ENCODE peak calls at places on chromosomes 13 and 19, in four cellular contexts. R is tibial nerve, Q is ovary, V is body of pancreas. N is an unnamed sample.

GRCh38 chr13:91805605-91806004 is 407.2 kb downstream of the GPC5 start:
- DNase-seq in R (no peak), Q (no peak), V (no peak), N (no peak)

GRCh38 chr19:41367848-41368301 is 3.9 kb upstream of the B9D2 start:
- DNase-seq in R (no peak), Q (no peak), V (peak), N (no peak)

GRCh38 chr13:44969858-44970484 is 19.3 kb downstream of the NUFIP1 start:
- DNase-seq in R (no peak), Q (no peak), V (no peak), N (no peak)

GRCh38 chr13:103539265-103539664 is 473.0 kb upstream of the SLC10A2 start:
- DNase-seq in R (no peak), Q (no peak), V (no peak), N (no peak)

GRCh38 chr19:49749771-49750170 is 13.3 kb downstream of the TSKS start:
- DNase-seq in R (no peak), Q (no peak), V (no peak), N (no peak)

GRCh38 chr19:32041681-32042292 is 303.6 kb upstream of the ZNF507 start:
- DNase-seq in R (no peak), Q (peak), V (peak), N (no peak)

GRCh38 chr13:40221460-40222201 is 444.8 kb downstream of the FOXO1 start:
- DNase-seq in R (no peak), Q (peak), V (peak), N (no peak)

GRCh38 chr13:58587183-58587582 is 955.6 kb downstream of the PCDH17 start:
- DNase-seq in R (no peak), Q (no peak), V (no peak), N (no peak)

GRCh38 chr13:101408154-101408553 is 8.2 kb downstream of the NALCN start:
- DNase-seq in R (no peak), Q (no peak), V (no peak), N (no peak)

GRCh38 chr19:10362259-10362658 is 18.1 kb downstream of the TYK2 start:
- DNase-seq in R (no peak), Q (no peak), V (no peak), N (no peak)

GRCh38 chr19:7497292-7497691 is 8.5 kb upstream of the PEX11G start:
- DNase-seq in R (no peak), Q (no peak), V (no peak), N (no peak)

GRCh38 chr13:102399791-102400618 is 1.8 kb downstream of the FGF14 start:
- DNase-seq in R (no peak), Q (no peak), V (peak), N (peak)

GRCh38 chr19:10517760-10518443 is 655 bp upstream of the S1PR5 start:
- DNase-seq in R (no peak), Q (no peak), V (peak), N (no peak)

GRCh38 chr13:35598790-35599369 is 122.4 kb upstream of the MAB21L1 start:
- DNase-seq in R (no peak), Q (no peak), V (no peak), N (no peak)
- H3K27ac ChIP-seq in R (peak), Q (no peak), V (no peak), N (no peak)

DNA sequence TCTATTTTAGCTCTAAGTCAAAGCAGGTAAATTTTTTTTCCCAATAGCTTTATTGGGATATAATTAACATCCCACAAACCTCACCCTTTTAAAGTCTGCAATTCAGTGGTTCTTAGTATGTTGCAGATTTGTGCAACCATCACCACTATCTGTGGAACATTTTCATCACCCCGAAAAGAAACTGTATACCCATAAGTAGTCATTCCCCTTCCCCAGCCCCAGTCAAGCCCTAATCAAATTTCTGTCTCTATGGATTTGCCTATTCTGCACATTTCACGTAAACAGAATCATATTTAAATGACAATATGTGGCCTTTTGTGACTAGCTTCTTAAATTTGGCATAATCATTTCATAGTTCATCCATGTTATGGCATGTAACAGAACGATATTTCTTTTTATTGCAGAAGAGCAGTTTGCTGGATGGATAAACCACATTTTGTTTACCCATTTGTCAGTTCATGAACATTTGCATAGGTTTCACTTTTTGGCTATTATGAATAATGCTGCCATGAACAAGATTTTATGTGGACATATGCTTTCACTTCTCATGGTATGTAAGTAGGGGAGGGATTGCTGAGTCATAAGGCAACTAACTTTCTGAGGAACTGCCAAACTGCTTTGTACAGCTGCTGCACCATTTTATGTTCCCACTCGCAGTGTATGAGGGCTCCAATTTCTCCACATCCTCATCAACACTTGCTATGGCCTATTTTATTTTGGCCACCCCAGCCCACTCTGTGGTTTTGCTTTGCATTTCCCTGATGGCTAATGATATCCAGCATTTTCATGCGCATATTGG is 10.9 kb downstream of the SLC46A3 start:
- DNase-seq in R (no peak), Q (no peak), V (peak), N (no peak)
- H3K27ac ChIP-seq in R (no peak), Q (no peak), V (no peak), N (no peak)

DNA sequence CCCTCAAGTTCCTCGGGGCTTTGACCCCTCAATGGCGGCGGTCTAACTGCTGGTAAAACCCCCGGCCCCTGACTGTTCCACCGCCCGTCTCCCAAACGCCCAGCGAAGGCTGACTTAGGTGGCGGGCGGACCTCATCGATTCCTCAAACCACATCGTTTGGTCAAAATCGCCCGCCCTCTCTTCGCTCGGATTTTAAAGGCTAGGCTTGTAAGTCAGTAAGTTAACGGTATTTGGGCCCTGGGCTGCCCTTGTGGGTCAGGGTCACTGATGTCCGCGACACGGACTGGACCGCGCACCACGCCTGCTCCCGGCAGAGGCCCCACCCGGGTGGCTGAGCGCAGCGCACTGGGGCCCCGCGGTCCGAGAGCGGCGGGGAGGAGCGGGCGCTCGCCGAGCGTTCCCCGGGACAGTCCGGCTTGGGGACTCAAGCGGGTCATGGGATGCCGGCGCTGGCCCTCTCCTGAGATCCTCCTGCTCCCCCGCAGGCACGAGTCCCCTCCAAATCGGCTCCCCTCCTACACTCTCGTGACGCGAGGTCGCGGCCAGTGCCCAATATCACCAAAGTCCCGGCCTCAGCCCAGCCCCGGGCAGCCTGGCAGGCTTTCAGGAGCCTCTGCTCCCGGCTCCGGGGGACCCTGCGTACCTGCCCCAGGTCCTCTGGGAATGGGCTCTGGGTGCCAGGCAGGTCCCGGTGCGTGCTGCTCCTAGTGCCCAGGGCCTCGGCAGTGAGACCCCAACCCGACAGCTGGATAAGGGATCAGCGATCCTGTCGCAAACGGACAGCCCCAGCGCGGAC is 990 bp downstream of the FLT1 start:
- DNase-seq in R (no peak), Q (no peak), V (no peak), N (no peak)
- H3K27ac ChIP-seq in R (peak), Q (no peak), V (no peak), N (no peak)

GRCh38 chr13:75319244-75319643 is 162.7 kb downstream of the TBC1D4 start:
- DNase-seq in R (no peak), Q (no peak), V (no peak), N (no peak)
- H3K27ac ChIP-seq in R (no peak), Q (no peak), V (no peak), N (no peak)

DNA sequence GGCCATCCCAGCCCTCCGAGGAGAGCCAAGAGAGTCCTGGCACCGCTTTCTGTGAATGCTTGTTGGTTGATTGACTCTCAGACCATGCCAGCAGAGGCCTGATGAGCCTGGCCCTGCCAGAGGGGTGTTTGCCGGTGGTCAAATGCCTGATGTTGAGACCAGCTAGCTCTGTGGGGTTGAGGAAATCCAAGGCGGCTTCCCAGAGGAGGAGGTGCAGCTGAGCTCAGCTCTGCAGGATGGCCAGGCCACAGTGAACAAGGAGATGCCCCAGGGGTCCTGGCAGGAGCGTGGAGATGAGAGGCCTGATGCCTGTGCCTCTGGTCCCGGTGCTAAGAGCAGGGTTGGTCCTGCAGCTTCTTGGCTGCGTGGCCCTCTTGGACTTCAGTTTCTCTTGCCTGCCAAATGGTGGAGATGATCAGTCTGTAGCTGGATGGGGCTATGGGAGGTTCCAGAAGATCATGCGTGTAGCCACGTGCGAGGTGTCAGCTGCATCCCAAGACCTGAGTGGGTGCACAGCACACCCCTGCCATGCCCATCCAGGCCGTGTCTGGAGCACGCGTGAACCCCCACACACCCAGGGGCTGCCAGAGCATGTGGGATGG is 16.8 kb downstream of the NFIC start:
- DNase-seq in R (no peak), Q (peak), V (peak), N (no peak)
- H3K27ac ChIP-seq in R (peak), Q (peak), V (peak), N (no peak)

GRCh38 chr19:1941146-1942077 is at the start of gene CSNK1G2:
- DNase-seq in R (no peak), Q (peak), V (no peak), N (peak)
- H3K27ac ChIP-seq in R (peak), Q (peak), V (peak), N (peak)

DNA sequence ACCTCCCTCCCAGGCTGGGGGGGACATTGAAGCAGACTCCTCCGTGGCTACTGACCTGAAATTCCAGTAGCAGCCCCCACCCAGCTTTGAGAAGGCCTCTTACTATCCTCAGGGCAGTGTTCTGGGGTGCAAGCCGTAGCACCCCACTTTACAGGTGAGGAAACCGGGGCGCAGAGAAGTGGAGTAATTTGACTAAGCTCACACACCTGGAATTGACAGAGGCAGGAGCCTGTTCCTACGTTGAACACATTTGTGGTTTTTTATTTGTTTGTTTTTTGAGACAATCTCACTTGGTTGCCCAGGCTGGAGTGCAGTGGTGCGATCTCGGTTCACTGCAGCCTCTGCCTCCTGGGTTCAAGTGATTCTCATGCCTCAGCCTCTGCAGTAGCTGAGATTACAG is 14.6 kb upstream of the S1PR4 start:
- DNase-seq in R (no peak), Q (no peak), V (no peak), N (no peak)
- H3K27ac ChIP-seq in R (no peak), Q (no peak), V (no peak), N (no peak)

DNA sequence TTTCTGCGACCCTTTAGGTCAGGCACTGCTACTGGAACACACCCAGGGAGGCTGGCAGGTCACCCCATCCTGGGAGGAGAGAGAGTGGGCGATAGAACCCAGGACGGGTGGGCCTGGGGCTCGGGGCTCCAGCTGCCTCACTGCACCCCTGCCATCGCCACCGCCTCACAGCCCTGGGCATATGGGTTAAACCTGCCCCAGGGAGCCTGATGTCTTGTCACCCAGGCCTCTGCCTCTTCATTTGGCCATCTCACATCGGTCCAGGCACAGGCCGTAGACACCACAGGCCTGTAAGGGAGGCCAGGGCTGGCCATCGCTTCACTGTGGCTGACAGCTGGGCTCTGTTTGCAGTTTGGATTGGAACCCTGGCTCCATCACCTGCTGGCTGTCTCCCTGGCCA is 10.2 kb downstream of the PRPF31 start:
- DNase-seq in R (no peak), Q (no peak), V (no peak), N (no peak)
- H3K27ac ChIP-seq in R (no peak), Q (no peak), V (no peak), N (no peak)

DNA sequence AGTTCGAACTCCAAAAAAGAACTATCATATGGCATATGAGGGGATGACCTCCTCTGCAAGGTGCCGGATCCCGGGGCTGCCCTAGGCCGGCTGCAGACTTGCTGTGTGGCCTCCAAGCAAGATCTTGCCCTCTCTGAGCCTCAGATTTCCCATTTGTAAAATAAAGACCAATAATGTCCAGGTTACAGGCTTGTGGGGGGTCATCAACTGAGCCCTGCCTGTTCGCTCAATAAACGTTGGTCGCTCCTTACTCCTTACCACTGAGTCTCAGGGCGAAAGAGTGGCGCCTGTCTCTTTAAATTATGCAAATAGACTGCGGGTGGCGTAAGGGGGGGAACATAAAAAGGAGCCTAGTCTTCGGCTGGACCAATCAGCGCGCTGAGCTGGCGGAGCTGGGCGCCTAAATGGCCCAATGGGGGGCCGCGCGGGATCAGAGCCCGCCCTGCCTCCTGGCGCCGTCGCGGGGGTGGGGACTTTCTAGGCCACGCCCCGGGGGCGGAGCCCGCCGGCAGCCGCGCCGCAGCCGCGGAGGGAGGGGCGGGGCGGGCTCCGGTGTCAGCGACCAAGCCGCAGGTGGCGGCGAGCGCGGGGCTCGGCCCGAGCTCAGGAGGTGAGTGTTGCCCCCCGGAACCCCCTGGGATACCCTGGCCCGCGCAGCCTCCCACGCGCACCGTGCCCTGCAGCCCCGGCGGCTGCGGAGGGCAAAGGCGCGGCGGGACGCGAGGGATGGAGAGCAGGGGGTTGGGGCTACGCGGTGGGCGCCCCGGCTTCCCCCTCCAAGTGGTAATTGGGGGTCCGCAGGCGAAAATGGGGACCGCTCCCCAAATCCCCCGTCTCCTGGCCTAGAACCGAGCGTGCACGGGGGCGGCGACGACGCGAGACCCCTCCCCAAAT is 3.8 kb upstream of the FCHO1 start:
- DNase-seq in R (peak), Q (peak), V (peak), N (peak)
- H3K27ac ChIP-seq in R (no peak), Q (no peak), V (no peak), N (no peak)

GRCh38 chr19:5669212-5669611 is 11.1 kb downstream of the MICOS13 start:
- DNase-seq in R (no peak), Q (no peak), V (no peak), N (no peak)
- H3K27ac ChIP-seq in R (no peak), Q (no peak), V (no peak), N (no peak)